ENCODE peak calls at places on chromosomes 7 and 10, in four cellular contexts. Z, U, W and R are unnamed samples.

GRCh38 chr10:17644485-17644964 is 574 bp downstream of the STAM start:
- DNase-seq in Z (peak; percentile 88), W (peak; percentile 14), U (peak; percentile 34), R (no peak)

GRCh38 chr10:126908729-126909526 is 3.7 kb downstream of the DOCK1 start:
- DNase-seq in U (no peak), W (no peak), Z (no peak), R (no peak)

GRCh38 chr10:6212806-6213205 is 10.1 kb downstream of the PFKFB3 start:
- DNase-seq in U (no peak), Z (no peak), W (no peak), R (no peak)

GRCh38 chr7:6271091-6271658 is 1.2 kb downstream of the CYTH3 start:
- DNase-seq in U (no peak), W (peak; percentile 50), Z (peak; percentile 31), R (peak; percentile 57)

GRCh38 chr7:99386584-99387238 is 12.2 kb downstream of the ARPC1B start:
- DNase-seq in U (no peak), W (no peak), Z (peak; percentile 56), R (peak; percentile 64)

GRCh38 chr10:6065845-6066244 is 3.7 kb upstream of the IL2RA start:
- DNase-seq in Z (no peak), U (no peak), W (no peak), R (no peak)

GRCh38 chr7:103632972-103633371 is 187.0 kb upstream of the SLC26A5 start:
- DNase-seq in W (no peak), U (no peak), Z (no peak), R (peak; percentile 30)

GRCh38 chr10:114684822-114685209 is 26.7 kb upstream of the ABLIM1 start:
- DNase-seq in Z (no peak), W (no peak), U (peak; percentile 72), R (peak; percentile 61)

GRCh38 chr7:98175260-98175604 is 36.0 kb upstream of the BHLHA15 start:
- DNase-seq in U (no peak), Z (no peak), W (no peak), R (no peak)

GRCh38 chr10:97072851-97073665 is 112.7 kb downstream of the SLIT1 start:
- DNase-seq in Z (peak; percentile 84), W (peak; percentile 63), U (peak; percentile 87), R (peak; percentile 72)

GRCh38 chr7:107386543-107386900 is 83.3 kb upstream of the GPR22 start:
- DNase-seq in Z (peak; percentile 42), W (no peak), U (no peak), R (no peak)

GRCh38 chr7:823639-824038 is 8.6 kb upstream of the SUN1 start:
- DNase-seq in W (no peak), Z (no peak), U (no peak), R (no peak)

GRCh38 chr7:105187302-105188169 is 173.5 kb downstream of the KMT2E start:
- DNase-seq in U (no peak), Z (peak; percentile 27), W (no peak), R (no peak)